ENCODE peak calls at places on chromosomes 11 and 22, in ten cellular contexts. E, W, O, P, H, C, Q, A, X and U are unnamed samples.
A peak's percentile ranks its signal among the peaks of the same experiment; 100 is the strongest.

GRCh38 chr11:84498016-84498415 is 1129.1 kb downstream of the DLG2 start:
- DNase-seq in C (no peak), W (no peak), H (no peak), E (no peak), O (no peak), Q (peak; percentile 42), A (no peak), P (no peak), X (no peak), U (no peak)

GRCh38 chr11:47488111-47488510 is 39.2 kb upstream of the RAPSN start:
- DNase-seq in A (no peak), E (no peak), X (no peak), C (no peak), W (no peak), P (no peak), H (no peak), Q (no peak), O (no peak), U (no peak)

GRCh38 chr11:102704841-102705240 is 728 bp downstream of the MMP27 start:
- DNase-seq in H (no peak), W (no peak), P (no peak), Q (no peak), A (no peak), E (no peak), X (no peak), C (no peak), O (no peak), U (no peak)

GRCh38 chr22:19892249-19892879 is 37.7 kb upstream of the GNB1L start:
- DNase-seq in O (no peak), E (peak; percentile 41), Q (peak; percentile 58), A (no peak), C (peak; percentile 88), X (no peak), H (peak; percentile 34), W (peak; percentile 17), P (peak; percentile 54), U (peak; percentile 28)

GRCh38 chr11:119107538-119108150 is 500 bp downstream of the C2CD2L start:
- DNase-seq in C (peak; percentile 64), H (no peak), X (no peak), A (no peak), O (peak; percentile 57), Q (no peak), W (no peak), E (no peak), P (no peak), U (no peak)

GRCh38 chr11:74926304-74927030 is 22.4 kb downstream of the XRRA1 start:
- DNase-seq in A (no peak), X (peak; percentile 81), C (no peak), P (no peak), H (no peak), W (peak; percentile 64), O (no peak), Q (peak; percentile 70), E (peak; percentile 30), U (peak; percentile 20)

GRCh38 chr11:110430267-110431211 is 791 bp downstream of the FDX1 start:
- DNase-seq in C (peak; percentile 81), Q (peak; percentile 72), A (peak; percentile 33), W (no peak), H (no peak), O (peak; percentile 74), X (no peak), E (peak; percentile 52), P (no peak), U (no peak)

GRCh38 chr11:24181395-24182047 is 315.3 kb upstream of the LUZP2 start:
- DNase-seq in P (no peak), H (no peak), X (no peak), E (no peak), C (peak; percentile 65), O (no peak), A (no peak), Q (no peak), W (no peak), U (no peak)

GRCh38 chr22:47291565-47292495 is 529.4 kb downstream of the TBC1D22A start:
- DNase-seq in W (no peak), C (no peak), E (no peak), Q (no peak), O (no peak), X (no peak), H (no peak), P (no peak), A (no peak), U (no peak)

GRCh38 chr11:108897071-108897481 is 232.2 kb downstream of the DDX10 start:
- DNase-seq in P (no peak), E (no peak), W (no peak), Q (peak; percentile 51), H (no peak), X (no peak), C (no peak), A (no peak), O (no peak), U (no peak)

GRCh38 chr11:64619811-64620285 is 28.8 kb downstream of the SLC22A12 start:
- DNase-seq in X (peak; percentile 21), H (no peak), W (peak; percentile 37), O (no peak), Q (peak; percentile 81), A (peak; percentile 77), C (peak; percentile 35), E (peak; percentile 54), P (no peak), U (no peak)

GRCh38 chr22:38260760-38261477 is 11.9 kb downstream of the TMEM184B start:
- DNase-seq in H (no peak), E (no peak), W (no peak), X (no peak), A (peak; percentile 41), C (no peak), Q (no peak), P (no peak), O (no peak), U (no peak)

GRCh38 chr11:26063915-26064314 is 268.0 kb upstream of the ANO3 start:
- DNase-seq in W (no peak), X (no peak), Q (no peak), C (no peak), O (no peak), E (no peak), P (no peak), H (no peak), A (no peak), U (no peak)

GRCh38 chr11:116044946-116045345 is 540.7 kb upstream of the CADM1 start:
- DNase-seq in C (no peak), Q (no peak), O (no peak), H (no peak), P (no peak), X (no peak), W (no peak), E (no peak), A (no peak), U (no peak)

GRCh38 chr22:29268511-29269229 is 602 bp downstream of the EWSR1 start:
- DNase-seq in E (peak; percentile 48), A (peak; percentile 66), X (peak; percentile 63), W (no peak), C (peak; percentile 80), P (no peak), O (peak; percentile 75), Q (peak; percentile 70), H (peak; percentile 18), U (peak; percentile 35)

GRCh38 chr22:47293368-47294221 is 531.1 kb downstream of the TBC1D22A start:
- DNase-seq in E (no peak), P (no peak), X (no peak), C (no peak), Q (no peak), A (no peak), H (no peak), W (no peak), O (no peak), U (no peak)

GRCh38 chr11:121318848-121319834 is 26.6 kb downstream of the SC5D start:
- DNase-seq in Q (peak; percentile 54), P (peak; percentile 9), O (no peak), W (peak; percentile 53), A (peak; percentile 83), H (no peak), C (peak; percentile 85), E (peak; percentile 57), X (peak; percentile 28), U (no peak)

GRCh38 chr11:103091441-103091809 is 535 bp downstream of the DCUN1D5 start:
- DNase-seq in Q (peak; percentile 51), P (peak; percentile 63), A (peak; percentile 37), H (peak; percentile 37), C (peak; percentile 82), O (peak; percentile 63), E (peak; percentile 57), X (no peak), W (peak; percentile 20), U (peak; percentile 25)

GRCh38 chr11:129117595-129118350 is 74.4 kb downstream of the ARHGAP32 start:
- DNase-seq in W (peak; percentile 72), E (peak; percentile 79), X (peak; percentile 52), O (no peak), Q (peak; percentile 76), A (peak; percentile 86), H (peak; percentile 37), P (peak; percentile 16), C (peak; percentile 90), U (no peak)

GRCh38 chr11:22343411-22344032 is 5.3 kb downstream of the SLC17A6 start:
- DNase-seq in W (no peak), C (no peak), H (no peak), A (no peak), O (no peak), E (no peak), X (no peak), Q (no peak), P (no peak), U (no peak)

GRCh38 chr11:113174862-113175261 is 139.5 kb upstream of the TTC12 start:
- DNase-seq in Q (peak; percentile 46), O (no peak), H (no peak), A (no peak), P (no peak), E (no peak), X (no peak), W (peak; percentile 31), C (no peak), U (no peak)

GRCh38 chr11:126890561-126890960 is 110.0 kb downstream of the KIRREL3 start:
- DNase-seq in W (no peak), H (no peak), P (no peak), E (no peak), A (peak; percentile 92), O (no peak), C (no peak), Q (no peak), X (no peak), U (no peak)

GRCh38 chr11:19651654-19652053 is 61.0 kb upstream of the NAV2 start:
- DNase-seq in W (no peak), Q (no peak), O (no peak), A (no peak), C (no peak), E (no peak), P (no peak), X (no peak), H (no peak), U (no peak)

GRCh38 chr22:43173976-43174720 is 12.8 kb downstream of the TTLL12 start:
- DNase-seq in P (no peak), Q (no peak), H (no peak), X (no peak), A (no peak), W (no peak), O (no peak), E (no peak), C (no peak), U (no peak)

GRCh38 chr22:27815826-27816530 is 14.4 kb upstream of the MN1 start:
- DNase-seq in W (no peak), A (no peak), Q (no peak), H (no peak), C (no peak), E (no peak), O (no peak), P (no peak), X (no peak), U (no peak)

GRCh38 chr11:60691636-60692035 is 7.8 kb upstream of the MS4A8 start:
- DNase-seq in W (no peak), A (no peak), X (no peak), H (no peak), Q (no peak), O (no peak), E (no peak), C (no peak), P (no peak), U (no peak)

GRCh38 chr22:23113067-23113846 is 28.5 kb downstream of the RSPH14 start:
- DNase-seq in X (peak; percentile 21), C (peak; percentile 57), Q (no peak), A (peak; percentile 85), P (no peak), E (no peak), W (peak; percentile 38), O (no peak), H (no peak), U (no peak)

GRCh38 chr11:67054851-67055523 is 1.7 kb upstream of the RHOD start:
- DNase-seq in C (peak; percentile 97), A (no peak), W (peak; percentile 91), E (peak; percentile 88), P (peak; percentile 11), X (peak; percentile 33), H (no peak), O (peak; percentile 83), Q (peak; percentile 89), U (no peak)